ENCODE peak calls at places on chromosomes 13 and 19, in eight cellular contexts. H is retinal pigment epithelial cell, P is dorsolateral prefrontal cortex, R is adrenal gland, C is kidney epithelial cell, M is hepatocyte, O is fibroblast of mammary gland, F is lower leg skin. B is an unnamed sample.
A peak's percentile ranks its signal among the peaks of the same experiment; 100 is the strongest.

GRCh38 chr19:54179921-54180452 is 7.0 kb upstream of the TMC4 start:
- DNase-seq in P (no peak), F (no peak), R (no peak), C (peak; percentile 67), M (peak; percentile 78), H (peak; percentile 54), O (peak; percentile 35), B (peak; percentile 35)

GRCh38 chr19:34172661-34173144 is 399 bp downstream of the LSM14A start:
- DNase-seq in P (no peak), C (no peak), H (no peak), M (peak; percentile 50), F (no peak), R (peak; percentile 45), O (no peak), B (no peak)

GRCh38 chr13:36288794-36289391 is 8.7 kb downstream of the CCDC169 start:
- DNase-seq in F (no peak), M (no peak), P (no peak), H (no peak), O (no peak), C (no peak), R (no peak), B (no peak)

GRCh38 chr19:2863818-2864217 is 3.3 kb upstream of the ZNF556 start:
- DNase-seq in R (no peak), P (no peak), H (no peak), F (no peak), C (no peak), M (no peak), O (no peak), B (no peak)

GRCh38 chr19:38569368-38569983 is 48.3 kb downstream of the MAP4K1 start:
- DNase-seq in H (no peak), R (no peak), P (no peak), O (no peak), C (no peak), F (no peak), M (no peak), B (no peak)

GRCh38 chr19:48715681-48716171 is 3.8 kb downstream of the MAMSTR start:
- DNase-seq in C (no peak), H (no peak), M (peak; percentile 25), O (peak; percentile 50), R (no peak), P (no peak), F (no peak), B (peak; percentile 60)

GRCh38 chr13:30997697-30998547 is 65.5 kb downstream of the TEX26 start:
- DNase-seq in O (no peak), M (no peak), P (no peak), R (no peak), F (no peak), H (no peak), C (no peak), B (no peak)

GRCh38 chr19:917323-918151 is at the start of gene KISS1R:
- DNase-seq in O (no peak), R (no peak), H (no peak), F (no peak), C (no peak), M (peak; percentile 74), P (no peak), B (peak; percentile 12)

GRCh38 chr13:39036212-39036611 is 1.7 kb downstream of the PROSER1 start:
- DNase-seq in H (no peak), R (no peak), P (no peak), M (peak; percentile 28), C (no peak), F (no peak), O (no peak), B (peak; percentile 25)

GRCh38 chr13:112062047-112062618 is 4.8 kb upstream of the SOX1 start:
- DNase-seq in M (no peak), C (no peak), P (no peak), H (no peak), R (no peak), O (no peak), F (no peak), B (no peak)

GRCh38 chr13:111335263-111335662 is 14.8 kb downstream of the TEX29 start:
- DNase-seq in O (no peak), H (no peak), P (no peak), R (no peak), M (no peak), F (peak; percentile 18), C (no peak), B (no peak)

GRCh38 chr19:40589723-40590429 is 11.3 kb upstream of the LTBP4 start:
- DNase-seq in M (no peak), C (no peak), O (no peak), H (no peak), P (no peak), R (no peak), F (no peak), B (no peak)

GRCh38 chr13:99436686-99437416 is 64.4 kb upstream of the TM9SF2 start:
- DNase-seq in P (peak; percentile 84), F (peak; percentile 98), M (peak; percentile 91), C (peak; percentile 18), R (peak; percentile 91), H (peak; percentile 22), O (peak; percentile 84), B (peak; percentile 83)
- TF ChIP-seq CTCF in P (peak; percentile 100), F (no peak), M (peak; percentile 100), C (peak; percentile 100), R (peak; percentile 100), H (peak; percentile 99), O (peak; percentile 94), B (peak; percentile 100)

GRCh38 chr19:18701250-18701608 is 17.7 kb downstream of the CRTC1 start:
- DNase-seq in M (no peak), O (no peak), H (no peak), C (no peak), F (no peak), R (no peak), P (no peak), B (no peak)
- H3K4me3 ChIP-seq in M (no peak overlapping the region), O (peak overlapping the region; percentile 47), H (peak overlapping the region; percentile 47), C (no peak overlapping the region), F (no peak overlapping the region), R (peak overlapping the region; percentile 58), P (peak overlapping the region; percentile 51), B (peak overlapping the region; percentile 53)

GRCh38 chr19:19552811-19553210 is 14.7 kb downstream of the CILP2 start:
- DNase-seq in F (no peak), M (peak; percentile 49), C (no peak), H (no peak), O (no peak), P (no peak), R (no peak), B (no peak)
- TF ChIP-seq CTCF in F (no peak), M (peak; percentile 46), C (peak; percentile 77), H (peak; percentile 74), O (peak; percentile 57), P (peak; percentile 12), R (peak; percentile 38), B (peak; percentile 81)

GRCh38 chr19:18742838-18743237 is 48.3 kb downstream of the COMP start:
- DNase-seq in R (no peak), F (no peak), P (no peak), C (no peak), O (no peak), H (no peak), M (peak; percentile 39), B (no peak)

GRCh38 chr19:18742324-18742723 is 48.8 kb downstream of the COMP start:
- DNase-seq in O (no peak), F (no peak), H (no peak), C (no peak), R (no peak), M (peak; percentile 5), P (no peak), B (no peak)

GRCh38 chr19:18741124-18741493 is 50.0 kb downstream of the COMP start:
- DNase-seq in H (no peak), M (no peak), P (no peak), F (no peak), O (no peak), C (no peak), R (no peak), B (no peak)

GRCh38 chr19:18743281-18743825 is 47.8 kb downstream of the COMP start:
- DNase-seq in M (peak; percentile 85), H (peak; percentile 58), R (peak; percentile 64), F (no peak), P (no peak), C (no peak), O (no peak), B (peak; percentile 35)

DNA sequence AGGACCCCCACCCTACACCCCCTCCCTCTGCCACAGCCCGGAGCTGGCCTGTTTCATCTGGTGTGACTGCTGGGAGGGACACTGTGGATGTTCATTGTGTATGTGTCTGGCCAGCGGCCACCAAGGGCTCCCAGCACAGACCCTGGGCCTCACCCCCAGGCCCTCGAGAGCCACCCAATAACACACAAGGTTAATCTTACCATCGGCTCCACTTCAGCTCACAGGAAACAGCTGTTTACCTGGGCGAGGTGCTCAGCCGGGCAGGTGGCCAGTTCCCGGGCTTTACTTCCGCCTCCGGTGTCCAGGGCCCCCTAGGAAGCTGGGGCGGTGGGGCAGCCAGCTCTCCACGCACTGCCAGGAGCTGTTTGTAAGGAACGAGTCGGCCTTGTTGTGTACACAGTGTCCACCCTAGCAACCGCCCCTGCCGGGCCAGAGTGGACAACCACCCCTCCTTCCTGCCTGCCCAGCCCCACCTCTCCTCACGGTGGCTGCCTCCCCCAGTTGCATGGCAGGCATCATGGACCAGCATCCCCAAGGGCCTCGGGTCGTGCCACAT is 49.5 kb downstream of the COMP start:
- DNase-seq in C (no peak), H (no peak), P (no peak), O (no peak), F (no peak), M (peak; percentile 74), R (no peak), B (no peak)
- H3K4me3 ChIP-seq in C (no peak overlapping the region), H (no peak overlapping the region), P (no peak overlapping the region), O (no peak overlapping the region), F (no peak overlapping the region), M (no peak overlapping the region), R (no peak overlapping the region), B (no peak overlapping the region)

DNA sequence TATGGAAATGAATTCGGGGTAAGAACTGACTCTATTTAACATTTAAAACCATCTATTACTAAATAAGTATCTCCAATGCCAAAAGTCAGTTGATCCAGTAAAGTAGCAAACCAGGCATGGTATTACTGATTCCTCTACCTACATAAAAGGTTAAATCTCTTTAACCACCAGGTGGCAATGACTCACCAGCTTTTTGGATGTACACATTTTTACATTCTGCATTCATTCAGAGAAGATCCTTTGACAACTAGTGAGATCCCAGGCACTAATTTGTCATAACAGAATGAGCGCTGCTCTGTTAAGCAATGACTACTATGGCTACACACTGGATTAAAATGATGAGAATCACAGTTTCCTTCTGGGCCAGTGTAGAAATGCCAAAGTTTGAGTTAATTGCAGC is 329.8 kb upstream of the GPC6 start:
- DNase-seq in H (peak; percentile 22), M (peak; percentile 57), F (no peak), P (no peak), R (no peak), C (no peak), O (peak; percentile 27), B (peak; percentile 39)
- TF ChIP-seq CTCF in H (peak; percentile 35), M (peak; percentile 54), F (no peak), P (no peak), R (no peak), C (no peak), O (no peak), B (no peak)

GRCh38 chr13:29005035-29005434 is 184.9 kb downstream of the MTUS2 start:
- DNase-seq in R (no peak), F (no peak), H (no peak), C (no peak), O (no peak), P (no peak), M (no peak), B (no peak)

GRCh38 chr13:29006359-29006850 is 186.3 kb downstream of the MTUS2 start:
- DNase-seq in R (no peak), O (no peak), H (no peak), C (no peak), M (no peak), P (no peak), F (no peak), B (no peak)

GRCh38 chr13:29000802-29001201 is 180.7 kb downstream of the MTUS2 start:
- DNase-seq in P (no peak), R (no peak), O (no peak), H (no peak), C (no peak), M (no peak), F (no peak), B (no peak)
- H3K4me3 ChIP-seq in P (no peak overlapping the region), R (no peak overlapping the region), O (no peak overlapping the region), H (no peak overlapping the region), C (no peak overlapping the region), M (no peak overlapping the region), F (no peak overlapping the region), B (no peak overlapping the region)

B was measured in fibroblast of the aortic adventitia.